ENCODE peak calls at places on chromosomes 11 and 22, in nine cellular contexts. V is NCI-H2081 treated with DMSO at 0.1 percent for 48 hours; P is upper lobe of right lung; R is nephron progenitor cell; N is ACHN; L is GOT3; W is activated CD8-positive, alpha-beta memory T cell treated with anti-CD3 and anti-CD28 coated beads, Interleukin-2, amount 50 U/mL, for 48 hours; G is activated T-cell treated with anti-CD3 and anti-CD28 coated beads for 24 hours; M is iPS-NIHi11. H is an unnamed sample.

GRCh38 chr11:78782725-78783124 is 208.1 kb upstream of the NARS2 start:
- DNase-seq in G (no peak), W (no peak), L (no peak), V (no peak), R (no peak), N (no peak), M (no peak), P (no peak), H (no peak)

GRCh38 chr11:121524233-121524631 is 71.5 kb upstream of the SORL1-AS1 start:
- DNase-seq in P (no peak), W (no peak), G (no peak), N (no peak), L (no peak), M (no peak), R (no peak), V (no peak), H (no peak)

GRCh38 chr22:22703715-22704114 is 59.3 kb downstream of the GGTLC2 start:
- DNase-seq in R (no peak), V (no peak), P (no peak), G (no peak), N (no peak), L (no peak), M (no peak), W (no peak), H (no peak)

GRCh38 chr11:115616941-115617340 is 112.7 kb upstream of the CADM1 start:
- DNase-seq in W (no peak), V (no peak), P (no peak), G (no peak), L (no peak), R (peak), N (peak), M (no peak), H (no peak)

GRCh38 chr22:34814260-34814659 is 251.7 kb upstream of the ISX start:
- DNase-seq in P (no peak), G (no peak), M (no peak), N (peak), L (no peak), V (no peak), R (no peak), W (no peak), H (peak)

GRCh38 chr22:17781319-17782031 is 7.2 kb upstream of the BID start:
- DNase-seq in G (peak), N (peak), W (peak), V (peak), L (no peak), M (no peak), R (no peak), P (no peak), H (no peak)

GRCh38 chr22:49871482-49871881 is 17.8 kb downstream of the ZBED4 start:
- DNase-seq in M (peak), G (no peak), W (no peak), N (no peak), P (no peak), V (no peak), L (no peak), R (no peak), H (peak)

GRCh38 chr22:25014896-25015755 is 62.6 kb downstream of the KIAA1671 start:
- DNase-seq in P (no peak), L (no peak), R (no peak), M (no peak), G (no peak), V (no peak), W (no peak), N (no peak), H (no peak)

GRCh38 chr11:106276859-106277436 is 199.5 kb downstream of the AASDHPPT start:
- DNase-seq in W (no peak), G (no peak), V (no peak), M (peak), R (no peak), P (no peak), L (no peak), N (peak), H (peak)

GRCh38 chr11:8863838-8864237 is 47.2 kb upstream of the AKIP1 start:
- DNase-seq in M (no peak), N (no peak), R (no peak), P (no peak), W (no peak), L (no peak), V (no peak), G (no peak), H (no peak)

H was measured in mesendoderm.